ENCODE peak calls at places on chromosome X, in four cellular contexts. A is LoVo, X is NCI-H510A treated with DMSO at 0.1 percent for 48 hours, U is GM23248. C is an unnamed sample.

GRCh38 chrX:153781428-153782047 is 697 bp downstream of the SRPK3 start:
- DNase-seq in X (no peak), U (peak; percentile 31), A (no peak), C (peak; percentile 16)

GRCh38 chrX:10526442-10526841 is 93.9 kb downstream of the MID1 start:
- DNase-seq in A (no peak), X (no peak), U (peak; percentile 40), C (no peak)

GRCh38 chrX:110992611-110993010 is 103.4 kb upstream of the PAK3 start:
- DNase-seq in X (no peak), A (peak; percentile 9), U (peak; percentile 19), C (peak; percentile 5)

GRCh38 chrX:105820247-105820646 is 2.1 kb upstream of the NRK start:
- DNase-seq in A (no peak), X (no peak), U (no peak), C (no peak)

GRCh38 chrX:26783512-26784225 is 567.7 kb downstream of the MAGEB5 start:
- DNase-seq in U (peak; percentile 48), X (peak; percentile 12), A (peak; percentile 0), C (no peak)

GRCh38 chrX:140318306-140318705 is 186.6 kb downstream of the SOX3 start:
- DNase-seq in X (no peak), A (no peak), U (peak; percentile 77), C (no peak)

GRCh38 chrX:119790977-119791436 is 423 bp downstream of the RPL39 start:
- DNase-seq in A (no peak), X (no peak), U (peak; percentile 69), C (peak; percentile 43)

GRCh38 chrX:134374294-134374693 is 85.7 kb upstream of the HPRT1 start:
- DNase-seq in U (peak; percentile 33), X (peak; percentile 18), A (no peak), C (no peak)

GRCh38 chrX:69107231-69107739 is 58.0 kb downstream of the PJA1 start:
- DNase-seq in U (no peak), X (no peak), A (no peak), C (no peak)

GRCh38 chrX:83819304-83819703 is 41.6 kb upstream of the CYLC1 start:
- DNase-seq in X (no peak), U (no peak), A (no peak), C (no peak)

GRCh38 chrX:11446331-11446730 is 153.1 kb downstream of the AMELX start:
- DNase-seq in U (peak; percentile 76), X (no peak), A (no peak), C (no peak)

GRCh38 chrX:7068939-7069367 is 78.6 kb upstream of the STS start:
- DNase-seq in U (peak; percentile 3), X (no peak), A (no peak), C (no peak)

GRCh38 chrX:50081282-50081955 is 119.4 kb downstream of the AKAP4 start:
- DNase-seq in U (peak; percentile 10), A (no peak), X (peak; percentile 2), C (peak; percentile 52)

GRCh38 chrX:56343664-56344063 is 111.5 kb downstream of the KLF8 start:
- DNase-seq in X (no peak), U (no peak), A (no peak), C (no peak)

GRCh38 chrX:111103246-111103645 is 7.3 kb downstream of the PAK3 start:
- DNase-seq in A (no peak), U (no peak), X (no peak), C (no peak)

GRCh38 chrX:9995855-9996339 is 28.7 kb downstream of the CLDN34 start:
- DNase-seq in U (peak; percentile 85), X (no peak), A (peak; percentile 54), C (peak; percentile 66)

GRCh38 chrX:14936561-14936960 is 63.3 kb downstream of the MOSPD2 start:
- DNase-seq in A (peak; percentile 44), U (peak; percentile 84), X (no peak), C (no peak)

GRCh38 chrX:110317079-110317819 is 636 bp downstream of the AMMECR1 start:
- DNase-seq in X (no peak), U (peak; percentile 43), A (no peak), C (peak; percentile 20)

GRCh38 chrX:105552395-105552794 is 269.9 kb upstream of the NRK start:
- DNase-seq in A (no peak), X (no peak), U (no peak), C (no peak)

GRCh38 chrX:107483976-107484726 is 34.7 kb downstream of the FRMPD3 start:
- DNase-seq in X (peak; percentile 48), A (no peak), U (no peak), C (no peak)

GRCh38 chrX:40040686-40041461 is 56.9 kb downstream of the BCOR start:
- DNase-seq in U (no peak), A (no peak), X (no peak), C (no peak)

GRCh38 chrX:109218761-109219160 is 263.1 kb downstream of the GUCY2F start:
- DNase-seq in X (no peak), A (no peak), U (no peak), C (peak; percentile 16)

GRCh38 chrX:148504412-148504950 is 4.1 kb downstream of the AFF2 start:
- DNase-seq in A (no peak), X (no peak), U (no peak), C (no peak)